ENCODE peak calls at places on chromosomes 1 and 21, in ten cellular contexts. U, C, Z, F, I, L, J, H, N and T are unnamed samples.

GRCh38 chr1:177170756-177171535 is at the start of gene BRINP2:
- DNase-seq in U (no peak), C (no peak), Z (peak), F (peak), I (no peak), L (peak), J (peak), H (peak), N (peak), T (peak)

GRCh38 chr1:151619489-151620093 is 7.7 kb downstream of the SNX27 start:
- DNase-seq in U (no peak), C (peak), Z (no peak), F (no peak), I (no peak), L (no peak), J (no peak), H (peak), N (no peak), T (no peak)

GRCh38 chr1:63063367-63063766 is 259.0 kb upstream of the FOXD3 start:
- DNase-seq in U (no peak), C (no peak), Z (no peak), F (no peak), I (no peak), L (no peak), J (peak), H (no peak), N (no peak), T (no peak)

GRCh38 chr1:211611818-211612217 is 32.9 kb upstream of the SLC30A1 start:
- DNase-seq in U (no peak), C (no peak), Z (no peak), F (no peak), I (no peak), L (no peak), J (no peak), H (no peak), N (no peak), T (no peak)

GRCh38 chr1:78688701-78689100 is 39.1 kb downstream of the IFI44 start:
- DNase-seq in U (no peak), C (no peak), Z (no peak), F (no peak), I (no peak), L (no peak), J (no peak), H (peak), N (no peak), T (no peak)

GRCh38 chr21:45236481-45236880 is 51.2 kb downstream of the POFUT2 start:
- DNase-seq in U (no peak), C (no peak), Z (no peak), F (no peak), I (no peak), L (no peak), J (no peak), H (no peak), N (no peak), T (no peak)

GRCh38 chr1:71621785-71622184 is 541.0 kb upstream of the ZRANB2 start:
- DNase-seq in U (no peak), C (no peak), Z (no peak), F (no peak), I (no peak), L (no peak), J (no peak), H (peak), N (no peak), T (peak)

GRCh38 chr1:205591522-205592351 is 40.1 kb downstream of the ELK4 start:
- DNase-seq in U (peak), C (peak), Z (peak), F (peak), I (peak), L (peak), J (peak), H (peak), N (peak), T (peak)

GRCh38 chr1:162689745-162690671 is 57.7 kb downstream of the DDR2 start:
- DNase-seq in U (no peak), C (no peak), Z (no peak), F (no peak), I (no peak), L (no peak), J (no peak), H (no peak), N (no peak), T (no peak)

GRCh38 chr1:85330711-85331290 is 54.4 kb upstream of the BCL10 start:
- DNase-seq in U (no peak), C (peak), Z (peak), F (peak), I (no peak), L (no peak), J (no peak), H (peak), N (no peak), T (no peak)

GRCh38 chr1:205396972-205397616 is 24.8 kb downstream of the LEMD1 start:
- DNase-seq in U (peak), C (peak), Z (no peak), F (peak), I (peak), L (no peak), J (peak), H (peak), N (peak), T (no peak)

GRCh38 chr1:1136547-1137230 is 20.8 kb upstream of the C1orf159 start:
- DNase-seq in U (peak), C (no peak), Z (peak), F (no peak), I (peak), L (no peak), J (peak), H (no peak), N (peak), T (no peak)

GRCh38 chr1:87766737-87767136 is 438.1 kb downstream of the LMO4 start:
- DNase-seq in U (peak), C (no peak), Z (no peak), F (no peak), I (no peak), L (no peak), J (no peak), H (no peak), N (no peak), T (peak)

GRCh38 chr21:31236528-31236927 is 107.5 kb downstream of the TIAM1 start:
- DNase-seq in U (no peak), C (no peak), Z (no peak), F (no peak), I (no peak), L (no peak), J (no peak), H (no peak), N (no peak), T (no peak)

GRCh38 chr1:64196074-64196869 is 7.2 kb upstream of the UBE2U start:
- DNase-seq in U (no peak), C (no peak), Z (no peak), F (no peak), I (no peak), L (no peak), J (no peak), H (no peak), N (no peak), T (no peak)

DNA sequence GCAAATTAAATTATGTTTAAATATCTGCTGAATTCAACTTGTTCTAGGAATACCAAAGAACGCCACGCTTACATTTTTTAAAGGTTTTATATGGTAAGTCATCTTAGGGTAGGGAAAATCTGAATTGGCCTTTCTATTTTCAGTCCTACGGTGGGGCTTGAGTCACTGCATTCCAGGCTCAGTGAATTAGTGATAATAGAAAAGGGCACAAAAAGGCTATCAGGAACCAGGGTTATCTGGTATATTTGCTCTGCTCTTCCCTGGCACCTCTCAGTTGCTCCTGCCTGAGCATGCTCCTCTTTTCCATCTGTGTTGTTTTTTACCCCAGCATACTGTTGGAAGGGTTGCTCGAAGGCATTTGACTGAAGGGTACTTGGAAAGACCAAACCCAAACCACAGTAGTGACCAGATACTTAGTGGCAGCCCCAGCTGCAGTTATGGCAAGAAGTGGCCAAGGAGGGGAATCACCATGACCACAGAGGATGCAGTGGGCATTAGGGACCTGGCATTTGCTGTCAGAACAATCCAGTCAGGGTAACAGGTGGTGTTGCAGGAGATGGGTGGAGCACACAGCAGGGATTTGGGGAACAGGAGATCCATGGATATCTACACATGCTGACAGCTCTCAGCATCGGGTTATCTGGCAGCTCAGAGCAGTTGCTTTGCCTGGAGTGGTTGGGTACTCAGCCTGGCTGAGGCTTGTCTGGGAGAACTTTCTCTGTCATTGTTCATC is 2.3 kb downstream of the OVAAL start:
- DNase-seq in U (no peak), C (no peak), Z (no peak), F (no peak), I (no peak), L (no peak), J (no peak), H (no peak), N (no peak), T (no peak)
- H3K27ac ChIP-seq in U (no peak), C (no peak), Z (no peak), F (no peak), I (no peak), L (no peak), J (no peak), H (no peak), N (no peak), T (peak)

GRCh38 chr1:224377676-224378006 is 21.0 kb downstream of the CNIH4 start:
- DNase-seq in U (peak), C (peak), Z (no peak), F (no peak), I (peak), L (no peak), J (no peak), H (peak), N (no peak), T (peak)
- H3K27ac ChIP-seq in U (peak), C (no peak), Z (peak), F (no peak), I (no peak), L (no peak), J (no peak), H (no peak), N (no peak), T (peak)

GRCh38 chr1:221716713-221717490 is 25.0 kb downstream of the DUSP10 start:
- DNase-seq in U (no peak), C (no peak), Z (no peak), F (no peak), I (no peak), L (no peak), J (no peak), H (no peak), N (no peak), T (no peak)

GRCh38 chr1:221714227-221715116 is 27.4 kb downstream of the DUSP10 start:
- DNase-seq in U (no peak), C (no peak), Z (no peak), F (no peak), I (no peak), L (no peak), J (peak), H (no peak), N (no peak), T (no peak)

GRCh38 chr1:221712776-221713431 is 29.0 kb downstream of the DUSP10 start:
- DNase-seq in U (no peak), C (no peak), Z (peak), F (no peak), I (peak), L (no peak), J (no peak), H (no peak), N (no peak), T (no peak)

GRCh38 chr1:221717491-221717865 is 24.4 kb downstream of the DUSP10 start:
- DNase-seq in U (no peak), C (no peak), Z (no peak), F (no peak), I (no peak), L (no peak), J (no peak), H (no peak), N (no peak), T (no peak)

GRCh38 chr1:221715321-221716169 is 26.3 kb downstream of the DUSP10 start:
- DNase-seq in U (no peak), C (no peak), Z (no peak), F (peak), I (no peak), L (no peak), J (peak), H (peak), N (peak), T (no peak)
- H3K27ac ChIP-seq in U (no peak), C (peak), Z (no peak), F (peak), I (no peak), L (no peak), J (no peak), H (no peak), N (peak), T (peak)

GRCh38 chr1:209158851-209159250 is 424.7 kb upstream of the CAMK1G start:
- DNase-seq in U (no peak), C (no peak), Z (no peak), F (no peak), I (no peak), L (no peak), J (no peak), H (no peak), N (no peak), T (no peak)

GRCh38 chr1:209155556-209155955 is 428.0 kb upstream of the CAMK1G start:
- DNase-seq in U (no peak), C (no peak), Z (no peak), F (no peak), I (no peak), L (no peak), J (peak), H (no peak), N (no peak), T (no peak)

GRCh38 chr1:209157514-209158285 is 425.8 kb upstream of the CAMK1G start:
- DNase-seq in U (no peak), C (no peak), Z (no peak), F (no peak), I (no peak), L (no peak), J (no peak), H (no peak), N (no peak), T (no peak)

GRCh38 chr1:209154916-209155315 is 428.6 kb upstream of the CAMK1G start:
- DNase-seq in U (no peak), C (no peak), Z (no peak), F (no peak), I (no peak), L (no peak), J (peak), H (no peak), N (no peak), T (no peak)

GRCh38 chr1:209156991-209157390 is 426.5 kb upstream of the CAMK1G start:
- DNase-seq in U (no peak), C (no peak), Z (no peak), F (no peak), I (no peak), L (no peak), J (no peak), H (no peak), N (no peak), T (no peak)
- H3K27ac ChIP-seq in U (no peak), C (no peak), Z (no peak), F (no peak), I (no peak), L (no peak), J (no peak), H (no peak), N (no peak), T (no peak)

GRCh38 chr21:38422067-38422466 is 76.2 kb downstream of the ERG start:
- DNase-seq in U (no peak), C (no peak), Z (no peak), F (no peak), I (no peak), L (no peak), J (no peak), H (no peak), N (no peak), T (no peak)
- H3K27ac ChIP-seq in U (no peak), C (no peak), Z (no peak), F (no peak), I (no peak), L (no peak), J (no peak), H (no peak), N (no peak), T (no peak)